ENCODE peak calls at places on chromosomes 7 and 10, in five cellular contexts. K, B, M, S and C are unnamed samples.

GRCh38 chr7:98856021-98856422 is 13.8 kb downstream of the TMEM130 start:
- DNase-seq in K (no peak), B (no peak), M (no peak), S (no peak), C (no peak)

GRCh38 chr10:23512355-23513058 is 73.6 kb downstream of the OTUD1 start:
- DNase-seq in K (no peak), B (peak), M (peak), S (peak), C (no peak)

GRCh38 chr7:55469271-55469681 is 103.0 kb downstream of the VOPP1 start:
- DNase-seq in K (no peak), B (no peak), M (no peak), S (peak), C (no peak)

GRCh38 chr10:122112021-122112616 is 123.2 kb downstream of the TACC2 start:
- DNase-seq in K (no peak), B (no peak), M (no peak), S (peak), C (no peak)

GRCh38 chr7:121081327-121081936 is 92.9 kb downstream of the CPED1 start:
- DNase-seq in K (no peak), B (peak), M (no peak), S (peak), C (no peak)

GRCh38 chr10:31034041-31034918 is 2.6 kb upstream of the ZNF438 start:
- DNase-seq in K (no peak), B (peak), M (peak), S (peak), C (no peak)

GRCh38 chr10:29306688-29307087 is 17.8 kb downstream of the LYZL1 start:
- DNase-seq in K (no peak), B (no peak), M (no peak), S (no peak), C (no peak)

GRCh38 chr7:80387634-80388033 is 124.2 kb downstream of the GNAT3 start:
- DNase-seq in K (no peak), B (peak), M (no peak), S (no peak), C (no peak)

GRCh38 chr10:70250956-70251680 is 17.9 kb upstream of the PPA1 start:
- DNase-seq in K (no peak), B (no peak), M (no peak), S (no peak), C (no peak)

GRCh38 chr10:117132751-117133231 is 5.3 kb downstream of the VAX1 start:
- DNase-seq in K (peak), B (no peak), M (no peak), S (no peak), C (no peak)

GRCh38 chr7:132141109-132141508 is 435.2 kb downstream of the PLXNA4 start:
- DNase-seq in K (no peak), B (no peak), M (no peak), S (no peak), C (no peak)

GRCh38 chr10:63702107-63702506 is 180.9 kb downstream of the REEP3 start:
- DNase-seq in K (no peak), B (no peak), M (no peak), S (peak), C (no peak)

GRCh38 chr7:135620980-135621850 is 41.1 kb upstream of the STMP1 start:
- DNase-seq in K (peak), B (peak), M (peak), S (peak), C (no peak)

GRCh38 chr7:11182736-11183135 is 209.1 kb downstream of the PHF14 start:
- DNase-seq in K (no peak), B (peak), M (no peak), S (no peak), C (no peak)

GRCh38 chr7:17275749-17276671 is 22.4 kb upstream of the AHR start:
- DNase-seq in K (no peak), B (peak), M (no peak), S (peak), C (no peak)

GRCh38 chr10:80924063-80924952 is 386.6 kb downstream of the SH2D4B start:
- DNase-seq in K (peak), B (peak), M (peak), S (peak), C (no peak)

GRCh38 chr7:55545496-55545895 is 26.8 kb downstream of the VOPP1 start:
- DNase-seq in K (no peak), B (peak), M (no peak), S (peak), C (no peak)

GRCh38 chr7:21336743-21337142 is 91.1 kb upstream of the SP4 start:
- DNase-seq in K (no peak), B (no peak), M (no peak), S (no peak), C (no peak)

GRCh38 chr10:68242051-68242450 is 10.1 kb upstream of the ATOH7 start:
- DNase-seq in K (no peak), B (peak), M (no peak), S (peak), C (no peak)

GRCh38 chr10:58919927-58920654 is 256.4 kb upstream of the PHYHIPL start:
- DNase-seq in K (no peak), B (peak), M (peak), S (peak), C (no peak)

GRCh38 chr10:104120061-104120460 is 1.9 kb upstream of the SFR1 start:
- DNase-seq in K (no peak), B (peak), M (no peak), S (no peak), C (no peak)

GRCh38 chr10:29243750-29244149 is 45.1 kb upstream of the LYZL1 start:
- DNase-seq in K (no peak), B (no peak), M (peak), S (peak), C (no peak)

GRCh38 chr7:158811461-158811860 is 17.8 kb downstream of the ESYT2 start:
- DNase-seq in K (peak), B (peak), M (peak), S (peak), C (no peak)

GRCh38 chr7:1623810-1624209 is 46.3 kb upstream of the ELFN1 start:
- DNase-seq in K (no peak), B (no peak), M (no peak), S (no peak), C (no peak)

GRCh38 chr10:45061982-45062381 is 61.3 kb downstream of the ZNF22 start:
- DNase-seq in K (no peak), B (no peak), M (no peak), S (no peak), C (no peak)

GRCh38 chr10:51368943-51369342 is 294.7 kb downstream of the PRKG1 start:
- DNase-seq in K (no peak), B (no peak), M (no peak), S (no peak), C (no peak)

GRCh38 chr7:69018200-69018599 is 580.1 kb upstream of the AUTS2 start:
- DNase-seq in K (no peak), B (peak), M (no peak), S (no peak), C (no peak)

GRCh38 chr7:151687523-151688235 is 168.0 kb upstream of the RHEB start:
- DNase-seq in K (no peak), B (peak), M (peak), S (peak), C (no peak)

GRCh38 chr10:125797999-125798662 is 22.5 kb upstream of the MMP21 start:
- DNase-seq in K (no peak), B (no peak), M (no peak), S (no peak), C (no peak)

GRCh38 chr7:77940647-77941046 is 142.1 kb downstream of the PHTF2 start:
- DNase-seq in K (peak), B (peak), M (peak), S (peak), C (no peak)

GRCh38 chr10:44756235-44756634 is 154.9 kb upstream of the TMEM72 start:
- DNase-seq in K (no peak), B (peak), M (no peak), S (peak), C (no peak)

GRCh38 chr7:129993275-129993674 is 40.5 kb upstream of the UBE2H start:
- DNase-seq in K (no peak), B (peak), M (no peak), S (no peak), C (no peak)

GRCh38 chr7:135441791-135442190 is 68.1 kb downstream of the CNOT4 start:
- DNase-seq in K (no peak), B (peak), M (no peak), S (peak), C (no peak)

GRCh38 chr7:50348469-50349162 is 44.1 kb downstream of the IKZF1 start:
- DNase-seq in K (no peak), B (no peak), M (no peak), S (no peak), C (no peak)

GRCh38 chr10:59633063-59633462 is 76.6 kb downstream of the SLC16A9 start:
- DNase-seq in K (no peak), B (no peak), M (peak), S (no peak), C (no peak)

GRCh38 chr10:22986771-22987542 is 59.1 kb downstream of the ARMC3 start:
- DNase-seq in K (no peak), B (peak), M (no peak), S (peak), C (no peak)

GRCh38 chr10:79937256-79937635 is 11.7 kb downstream of the SFTPD start:
- DNase-seq in K (no peak), B (no peak), M (no peak), S (no peak), C (no peak)

GRCh38 chr7:94823952-94824351 is 83.4 kb upstream of the PPP1R9A start:
- DNase-seq in K (no peak), B (peak), M (peak), S (peak), C (no peak)

GRCh38 chr7:151232272-151233110 is at the start of gene CHPF2:
- DNase-seq in K (peak), B (peak), M (peak), S (peak), C (peak)